ENCODE peak calls at places on chromosome 16, in ten cellular contexts. K is astrocyte of the spinal cord, J is pancreas, N is HCT116, Q is left ventricle myocardium inferior, G is mesothelial cell of epicardium, H is A549, U is astrocyte, R is lung, C is progenitor cell of endocrine pancreas. M is an unnamed sample.

GRCh38 chr16:74743668-74744299 is 30.8 kb downstream of the FA2H start:
- DNase-seq in H (peak), N (peak), J (peak), K (peak), Q (no peak), U (peak), G (no peak), C (no peak), R (peak), M (no peak)

GRCh38 chr16:17396762-17397498 is 73.8 kb downstream of the XYLT1 start:
- DNase-seq in G (no peak), U (peak), R (peak), J (peak), K (peak), H (no peak), N (no peak), C (no peak), Q (no peak), M (no peak)

GRCh38 chr16:1325673-1326371 is 7.6 kb upstream of the BAIAP3 start:
- DNase-seq in C (no peak), Q (no peak), K (no peak), N (no peak), R (no peak), U (no peak), J (no peak), G (no peak), H (no peak), M (no peak)

GRCh38 chr16:13189250-13189649 is 287.9 kb downstream of the SHISA9 start:
- DNase-seq in G (no peak), H (no peak), J (no peak), K (no peak), R (no peak), Q (no peak), N (no peak), U (no peak), C (no peak), M (no peak)

GRCh38 chr16:85798901-85799496 is 345 bp downstream of the EMC8 start:
- DNase-seq in H (peak), N (no peak), U (peak), Q (no peak), J (peak), G (no peak), R (no peak), K (no peak), C (peak), M (peak)

GRCh38 chr16:52077656-52078055 is 469.3 kb downstream of the TOX3 start:
- DNase-seq in H (no peak), N (no peak), K (no peak), G (no peak), J (no peak), R (no peak), C (no peak), Q (no peak), U (no peak), M (no peak)

GRCh38 chr16:27426423-27427408 is 24.7 kb downstream of the IL21R start:
- DNase-seq in H (peak), U (peak), N (peak), G (no peak), Q (no peak), J (no peak), K (peak), C (peak), R (peak), M (peak)

GRCh38 chr16:87681990-87682570 is 79.8 kb downstream of the JPH3 start:
- DNase-seq in J (no peak), N (peak), K (peak), C (no peak), G (no peak), U (peak), Q (no peak), H (peak), R (no peak), M (no peak)

GRCh38 chr16:59060212-59060611 is 326.1 kb upstream of the GOT2 start:
- DNase-seq in Q (no peak), R (no peak), K (peak), N (no peak), J (no peak), H (peak), U (peak), G (no peak), C (no peak), M (no peak)

GRCh38 chr16:29812754-29813643 is 1.0 kb downstream of the PRRT2 start:
- DNase-seq in R (no peak), K (no peak), G (no peak), H (no peak), C (no peak), N (no peak), U (no peak), J (peak), Q (no peak), M (no peak)

GRCh38 chr16:89711601-89712475 is 8.9 kb downstream of the VPS9D1 start:
- DNase-seq in R (peak), C (no peak), G (no peak), H (peak), U (no peak), K (peak), Q (no peak), N (peak), J (peak), M (no peak)

GRCh38 chr16:35221482-35222185 is 1762.2 kb downstream of the TP53TG3F start:
- DNase-seq in C (no peak), U (no peak), Q (no peak), J (no peak), H (no peak), G (no peak), R (no peak), N (no peak), K (no peak), M (no peak)

GRCh38 chr16:68086336-68086821 is 1.2 kb downstream of the NFATC3 start:
- DNase-seq in U (peak), Q (no peak), C (no peak), R (no peak), G (no peak), J (no peak), H (peak), K (peak), N (no peak), M (no peak)

GRCh38 chr16:77117687-77118086 is 73.3 kb upstream of the MON1B start:
- DNase-seq in K (no peak), Q (no peak), H (no peak), G (no peak), J (no peak), U (no peak), R (no peak), C (no peak), N (no peak), M (no peak)

GRCh38 chr16:67024384-67024896 is 4.5 kb upstream of the CBFB start:
- DNase-seq in G (no peak), H (no peak), Q (no peak), J (no peak), U (no peak), C (no peak), R (no peak), K (no peak), N (no peak), M (no peak)

GRCh38 chr16:13084331-13084730 is 182.9 kb downstream of the SHISA9 start:
- DNase-seq in N (no peak), G (no peak), H (no peak), K (no peak), J (no peak), R (no peak), U (no peak), Q (no peak), C (no peak), M (no peak)

GRCh38 chr16:27482397-27483082 is 67.2 kb downstream of the GTF3C1 start:
- DNase-seq in R (no peak), H (no peak), C (no peak), Q (no peak), K (no peak), N (no peak), J (no peak), U (no peak), G (no peak), M (no peak)

GRCh38 chr16:2609827-2610470 is 72.1 kb downstream of the PDPK1 start:
- DNase-seq in N (no peak), U (no peak), J (peak), C (no peak), K (no peak), H (no peak), R (no peak), Q (no peak), G (no peak), M (no peak)

GRCh38 chr16:19168173-19169080 is at the start of gene SYT17:
- DNase-seq in N (no peak), K (no peak), Q (peak), R (peak), G (no peak), J (peak), H (peak), U (no peak), C (peak), M (peak)

GRCh38 chr16:81483970-81484595 is 39.5 kb downstream of the CMIP start:
- DNase-seq in U (no peak), K (no peak), H (no peak), G (no peak), Q (no peak), R (no peak), J (no peak), C (no peak), N (no peak), M (no peak)

GRCh38 chr16:86756882-86757703 is 178.7 kb downstream of the FOXL1 start:
- DNase-seq in N (no peak), R (no peak), U (peak), K (peak), H (no peak), C (no peak), G (no peak), Q (no peak), J (no peak), M (no peak)

GRCh38 chr16:23557779-23558330 is 328 bp downstream of the UBFD1 start:
- DNase-seq in R (peak), J (peak), U (peak), Q (no peak), C (no peak), H (no peak), K (peak), N (no peak), G (no peak), M (peak)

GRCh38 chr16:3645504-3646347 is 8.8 kb upstream of the DNASE1 start:
- DNase-seq in R (no peak), N (no peak), J (no peak), C (no peak), H (no peak), Q (no peak), K (peak), U (peak), G (no peak), M (no peak)

DNA sequence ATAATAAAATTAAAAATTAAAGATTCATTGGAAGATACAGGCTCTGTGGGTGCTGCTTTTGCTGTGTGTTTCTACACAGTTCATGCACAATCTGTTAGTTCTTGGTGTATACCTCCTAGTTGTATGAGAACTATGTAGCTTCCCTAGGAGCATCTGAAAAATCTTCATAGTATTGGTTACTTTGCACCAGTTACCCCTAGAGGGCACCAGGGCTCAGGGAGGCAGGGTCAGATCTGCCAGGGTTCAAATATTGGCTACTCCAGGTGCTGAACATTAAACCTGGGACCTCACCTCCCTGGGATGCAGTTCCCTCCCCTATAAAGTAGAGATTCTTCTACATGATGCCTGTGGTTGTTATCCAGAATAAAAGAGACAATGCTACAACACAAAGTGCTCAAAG is 583.0 kb upstream of the CDH11 start:
- DNase-seq in C (no peak), G (no peak), N (no peak), Q (no peak), R (no peak), H (no peak), J (no peak), K (no peak), U (no peak), M (no peak)
- TF ChIP-seq CTCF in C (peak), G (no peak), N (peak), Q (peak), R (no peak), H (no peak), J (no peak), K (peak), U (peak), M (no peak)

GRCh38 chr16:10181196-10182162 is 749 bp downstream of the GRIN2A start:
- DNase-seq in C (peak), Q (peak), J (peak), G (peak), R (peak), H (peak), N (peak), U (peak), K (peak), M (peak)
- TF ChIP-seq CTCF in C (peak), Q (peak), J (peak), G (peak), R (peak), H (peak), N (peak), U (peak), K (peak), M (peak)

GRCh38 chr16:62870554-62870953 is 834.3 kb upstream of the CDH8 start:
- DNase-seq in U (no peak), Q (no peak), N (no peak), J (no peak), R (no peak), C (no peak), H (no peak), K (no peak), G (no peak), M (no peak)
- TF ChIP-seq CTCF in U (no peak), Q (no peak), N (no peak), J (no peak), R (no peak), C (no peak), H (no peak), K (no peak), G (no peak), M (no peak)

GRCh38 chr16:69508033-69508432 is 57.7 kb upstream of the NFAT5 start:
- DNase-seq in N (no peak), J (no peak), K (no peak), H (no peak), Q (no peak), C (no peak), R (no peak), U (no peak), G (no peak), M (no peak)
- TF ChIP-seq CTCF in N (no peak), J (no peak), K (no peak), H (no peak), Q (no peak), C (no peak), R (no peak), U (no peak), G (no peak), M (no peak)

DNA sequence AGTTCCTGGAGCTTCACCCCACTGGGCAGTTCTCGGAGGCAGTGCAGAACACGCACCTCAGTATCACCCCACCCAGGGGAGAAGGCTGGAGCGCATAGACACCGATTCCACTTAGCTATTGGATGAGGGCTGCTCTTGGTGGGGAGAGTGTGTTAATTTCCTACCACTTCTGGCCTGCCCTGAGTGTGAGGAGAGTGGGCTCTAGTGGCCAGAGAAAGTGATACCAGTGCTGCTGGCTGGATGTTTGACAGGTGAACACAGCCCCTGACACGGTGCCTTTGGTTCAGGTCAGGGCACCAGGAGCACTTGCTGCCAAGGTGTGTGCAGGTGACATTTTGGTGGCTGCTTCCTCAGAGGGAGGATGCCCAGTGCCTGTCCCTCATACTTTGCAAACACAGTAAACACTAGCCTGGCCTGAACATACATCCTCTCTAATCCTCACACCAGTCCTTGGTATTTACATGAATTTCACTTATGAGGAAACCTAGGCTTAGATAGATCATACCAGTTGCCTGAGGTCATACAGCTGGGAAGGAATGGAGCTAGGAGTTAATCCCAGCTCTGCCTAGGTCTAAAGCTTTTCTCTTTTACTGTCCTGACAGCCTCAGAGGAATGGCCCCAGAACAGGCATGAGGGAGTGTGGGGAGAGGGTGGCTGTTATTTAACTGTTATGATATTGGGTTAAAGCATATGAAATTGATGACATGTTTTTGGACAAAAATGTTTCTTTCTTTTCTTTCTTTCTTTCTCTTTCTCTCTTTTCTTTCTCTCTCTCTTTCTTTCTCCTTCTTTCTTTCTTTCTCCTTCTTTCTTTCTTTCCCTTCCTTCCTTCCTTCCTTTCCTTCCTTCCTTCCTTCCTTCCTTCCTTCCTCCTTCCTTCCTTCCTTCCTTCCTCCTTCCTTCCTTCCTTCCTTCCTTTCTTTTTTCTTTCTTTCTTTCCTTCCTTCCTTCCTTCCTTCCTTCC is 21.0 kb upstream of the ITGAX start:
- DNase-seq in J (no peak), U (no peak), N (peak), H (peak), G (no peak), R (no peak), C (no peak), Q (no peak), K (no peak), M (no peak)
- TF ChIP-seq CTCF in J (peak), U (no peak), N (peak), H (peak), G (no peak), R (no peak), C (peak), Q (peak), K (no peak), M (peak)

GRCh38 chr16:66007717-66008116 is 358.8 kb upstream of the CDH5 start:
- DNase-seq in C (no peak), N (no peak), G (no peak), Q (no peak), K (peak), H (no peak), J (no peak), R (no peak), U (peak), M (no peak)
- TF ChIP-seq CTCF in C (no peak), N (no peak), G (no peak), Q (no peak), K (no peak), H (no peak), J (no peak), R (no peak), U (no peak), M (no peak)